ENCODE peak calls at places on chromosomes 16 and 17, in five cellular contexts. One of them, this sample, is unnamed.

GRCh38 chr17:75064460-75064859 is 17.4 kb downstream of the KCTD2 start:
- DNase-seq in lower leg skin: no peak
- DNase-seq in stimulated activated CD8-positive, alpha-beta memory T cell treated with anti-CD3 and anti-CD28 coated beads, Interleukin-4, amount 100 ng/mL, for 1 hour: no peak
- DNase-seq in nucleus accumbens: no peak
- DNase-seq in heart left ventricle: no peak
- DNase-seq in this sample: no peak

GRCh38 chr16:54545890-54546476 is 259.4 kb upstream of the IRX3 start:
- DNase-seq in nucleus accumbens: no peak
- DNase-seq in heart left ventricle: no peak
- DNase-seq in stimulated activated CD8-positive, alpha-beta memory T cell treated with anti-CD3 and anti-CD28 coated beads, Interleukin-4, amount 100 ng/mL, for 1 hour: no peak
- DNase-seq in lower leg skin: no peak
- DNase-seq in this sample: peak; percentile 15

GRCh38 chr17:80800775-80801391 is 190.8 kb upstream of the CHMP6 start:
- DNase-seq in heart left ventricle: no peak
- DNase-seq in lower leg skin: no peak
- DNase-seq in stimulated activated CD8-positive, alpha-beta memory T cell treated with anti-CD3 and anti-CD28 coated beads, Interleukin-4, amount 100 ng/mL, for 1 hour: no peak
- DNase-seq in nucleus accumbens: no peak
- DNase-seq in this sample: no peak

GRCh38 chr17:78722101-78722761 is 59.8 kb downstream of the CYTH1 start:
- DNase-seq in nucleus accumbens: peak; percentile 53
- DNase-seq in heart left ventricle: no peak
- DNase-seq in lower leg skin: no peak
- DNase-seq in stimulated activated CD8-positive, alpha-beta memory T cell treated with anti-CD3 and anti-CD28 coated beads, Interleukin-4, amount 100 ng/mL, for 1 hour: no peak
- DNase-seq in this sample: no peak

GRCh38 chr17:15403276-15403939 is 62.0 kb upstream of the TEKT3 start:
- DNase-seq in stimulated activated CD8-positive, alpha-beta memory T cell treated with anti-CD3 and anti-CD28 coated beads, Interleukin-4, amount 100 ng/mL, for 1 hour: no peak
- DNase-seq in lower leg skin: no peak
- DNase-seq in nucleus accumbens: no peak
- DNase-seq in heart left ventricle: no peak
- DNase-seq in this sample: no peak

GRCh38 chr16:77469639-77470038 is 34.8 kb upstream of the ADAMTS18 start:
- DNase-seq in lower leg skin: no peak
- DNase-seq in nucleus accumbens: no peak
- DNase-seq in heart left ventricle: no peak
- DNase-seq in stimulated activated CD8-positive, alpha-beta memory T cell treated with anti-CD3 and anti-CD28 coated beads, Interleukin-4, amount 100 ng/mL, for 1 hour: no peak
- DNase-seq in this sample: no peak

GRCh38 chr16:88804552-88805339 is 1.2 kb downstream of the CDT1 start:
- DNase-seq in stimulated activated CD8-positive, alpha-beta memory T cell treated with anti-CD3 and anti-CD28 coated beads, Interleukin-4, amount 100 ng/mL, for 1 hour: no peak
- DNase-seq in nucleus accumbens: no peak
- DNase-seq in lower leg skin: no peak
- DNase-seq in heart left ventricle: no peak
- DNase-seq in this sample: no peak

GRCh38 chr16:2964416-2965223 is 545 bp downstream of the KREMEN2 start:
- DNase-seq in lower leg skin: no peak
- DNase-seq in stimulated activated CD8-positive, alpha-beta memory T cell treated with anti-CD3 and anti-CD28 coated beads, Interleukin-4, amount 100 ng/mL, for 1 hour: no peak
- DNase-seq in nucleus accumbens: no peak
- DNase-seq in heart left ventricle: peak; percentile 7
- DNase-seq in this sample: peak; percentile 92

GRCh38 chr17:17868637-17869522 is 32.1 kb upstream of the SREBF1 start:
- DNase-seq in stimulated activated CD8-positive, alpha-beta memory T cell treated with anti-CD3 and anti-CD28 coated beads, Interleukin-4, amount 100 ng/mL, for 1 hour: no peak
- DNase-seq in heart left ventricle: peak; percentile 60
- DNase-seq in lower leg skin: no peak
- DNase-seq in nucleus accumbens: no peak
- DNase-seq in this sample: no peak